ENCODE peak calls at places on chromosomes 16 and 17, in six cellular contexts. U, I, O, G, X and Y are unnamed samples.

GRCh38 chr17:41539071-41539492 is 11.0 kb upstream of the KRT19 start:
- DNase-seq in U (no peak), I (no peak), O (no peak), G (no peak), X (no peak), Y (no peak)

GRCh38 chr17:31494259-31495048 is 103.0 kb downstream of the RAB11FIP4 start:
- DNase-seq in U (peak; percentile 56), I (no peak), O (no peak), G (no peak), X (no peak), Y (peak; percentile 84)

GRCh38 chr16:78372302-78372701 is 272.8 kb downstream of the WWOX start:
- DNase-seq in U (no peak), I (no peak), O (no peak), G (no peak), X (no peak), Y (no peak)

GRCh38 chr17:17785407-17785806 is 51.4 kb downstream of the SREBF1 start:
- DNase-seq in U (no peak), I (no peak), O (no peak), G (no peak), X (no peak), Y (no peak)

GRCh38 chr16:22926105-22926751 is 112.3 kb downstream of the HS3ST2 start:
- DNase-seq in U (no peak), I (no peak), O (no peak), G (no peak), X (no peak), Y (no peak)

GRCh38 chr17:78832541-78832810 is 8.1 kb downstream of the USP36 start:
- DNase-seq in U (no peak), I (no peak), O (no peak), G (no peak), X (no peak), Y (no peak)

GRCh38 chr16:30980068-30980371 is 5.0 kb upstream of the HSD3B7 start:
- DNase-seq in U (no peak), I (no peak), O (no peak), G (no peak), X (no peak), Y (no peak)

GRCh38 chr16:55502801-55503366 is 6.0 kb upstream of the LPCAT2 start:
- DNase-seq in U (no peak), I (no peak), O (peak; percentile 94), G (no peak), X (peak; percentile 82), Y (no peak)

GRCh38 chr17:42989146-42989545 is 8.8 kb downstream of the RUNDC1 start:
- DNase-seq in U (no peak), I (no peak), O (no peak), G (no peak), X (no peak), Y (peak; percentile 21)

GRCh38 chr16:1363501-1364041 is 11.8 kb downstream of the GNPTG start:
- DNase-seq in U (peak; percentile 60), I (no peak), O (peak; percentile 53), G (peak; percentile 85), X (no peak), Y (peak; percentile 23)

GRCh38 chr16:13940397-13940933 is 20.5 kb downstream of the ERCC4 start:
- DNase-seq in U (no peak), I (no peak), O (no peak), G (no peak), X (no peak), Y (no peak)

GRCh38 chr17:81032641-81033422 is 2.1 kb upstream of the BAIAP2 start:
- DNase-seq in U (no peak), I (no peak), O (peak; percentile 2), G (no peak), X (no peak), Y (no peak)

GRCh38 chr17:37299257-37299985 is 76.4 kb upstream of the C17orf78 start:
- DNase-seq in U (no peak), I (no peak), O (no peak), G (no peak), X (no peak), Y (peak; percentile 20)

GRCh38 chr16:30491744-30492308 is 19.3 kb downstream of the ITGAL start:
- DNase-seq in U (no peak), I (peak; percentile 58), O (no peak), G (peak; percentile 21), X (peak; percentile 46), Y (peak; percentile 61)

GRCh38 chr16:84214451-84215066 is 23.6 kb downstream of the ADAD2 start:
- DNase-seq in U (no peak), I (no peak), O (no peak), G (no peak), X (no peak), Y (no peak)

GRCh38 chr16:88516666-88517065 is 53.5 kb upstream of the ZC3H18 start:
- DNase-seq in U (no peak), I (no peak), O (no peak), G (no peak), X (no peak), Y (no peak)

GRCh38 chr16:26365555-26365954 is 673.8 kb downstream of the HS3ST4 start:
- DNase-seq in U (no peak), I (no peak), O (peak; percentile 63), G (no peak), X (no peak), Y (no peak)